ENCODE peak calls at places on chromosomes 11 and 22, in four cellular contexts. P, Q, M and E are unnamed samples.

GRCh38 chr22:29914165-29914564 is 31.2 kb downstream of the MTMR3 start:
- DNase-seq in P (no peak), Q (peak; percentile 83), M (no peak), E (no peak)

GRCh38 chr22:33274214-33274828 is 216.1 kb upstream of the SYN3 start:
- DNase-seq in P (no peak), Q (no peak), M (peak; percentile 71), E (peak; percentile 83)

GRCh38 chr11:126990716-126991480 is 9.7 kb downstream of the KIRREL3 start:
- DNase-seq in P (no peak), Q (peak; percentile 40), M (no peak), E (no peak)

GRCh38 chr11:123505546-123506299 is 75.7 kb downstream of the GRAMD1B start:
- DNase-seq in P (no peak), Q (no peak), M (peak; percentile 79), E (peak; percentile 64)

GRCh38 chr11:46524201-46524600 is 69.6 kb downstream of the AMBRA1 start:
- DNase-seq in P (no peak), Q (no peak), M (no peak), E (no peak)

GRCh38 chr11:107743161-107743560 is 31.3 kb upstream of the SLN start:
- DNase-seq in P (no peak), Q (no peak), M (no peak), E (no peak)

GRCh38 chr22:41288245-41288946 is 2.4 kb upstream of the RANGAP1 start:
- DNase-seq in P (no peak), Q (peak; percentile 88), M (peak; percentile 58), E (no peak)

GRCh38 chr22:29199702-29200400 is 5.8 kb upstream of the EMID1 start:
- DNase-seq in P (no peak), Q (no peak), M (no peak), E (no peak)

GRCh38 chr11:124586247-124586860 is 16.6 kb downstream of the OR8A1 start:
- DNase-seq in P (peak; percentile 48), Q (peak; percentile 66), M (peak; percentile 46), E (peak; percentile 66)

GRCh38 chr11:31655483-31655882 is 145.9 kb downstream of the ELP4 start:
- DNase-seq in P (no peak), Q (peak; percentile 85), M (no peak), E (no peak)

GRCh38 chr11:112523477-112523876 is 262.8 kb upstream of the PLET1 start:
- DNase-seq in P (peak; percentile 65), Q (no peak), M (no peak), E (no peak)

GRCh38 chr11:96293583-96293982 is 49.4 kb downstream of the MAML2 start:
- DNase-seq in P (no peak), Q (no peak), M (no peak), E (no peak)

GRCh38 chr22:24969588-24970301 is 17.2 kb downstream of the KIAA1671 start:
- DNase-seq in P (no peak), Q (no peak), M (no peak), E (no peak)

GRCh38 chr22:19543970-19544708 is 19.9 kb upstream of the CLDN5 start:
- DNase-seq in P (no peak), Q (no peak), M (no peak), E (no peak)

GRCh38 chr22:35464399-35464798 is 64.5 kb downstream of the MCM5 start:
- DNase-seq in P (no peak), Q (no peak), M (no peak), E (no peak)

GRCh38 chr11:115715371-115715770 is 211.2 kb upstream of the CADM1 start:
- DNase-seq in P (no peak), Q (no peak), M (no peak), E (no peak)

GRCh38 chr11:115716577-115717214 is 212.5 kb upstream of the CADM1 start:
- DNase-seq in P (no peak), Q (no peak), M (no peak), E (no peak)

GRCh38 chr11:115718945-115719344 is 214.7 kb upstream of the CADM1 start:
- DNase-seq in P (no peak), Q (no peak), M (no peak), E (no peak)

GRCh38 chr11:115717215-115717584 is 213.0 kb upstream of the CADM1 start:
- DNase-seq in P (no peak), Q (peak; percentile 46), M (no peak), E (no peak)

DNA sequence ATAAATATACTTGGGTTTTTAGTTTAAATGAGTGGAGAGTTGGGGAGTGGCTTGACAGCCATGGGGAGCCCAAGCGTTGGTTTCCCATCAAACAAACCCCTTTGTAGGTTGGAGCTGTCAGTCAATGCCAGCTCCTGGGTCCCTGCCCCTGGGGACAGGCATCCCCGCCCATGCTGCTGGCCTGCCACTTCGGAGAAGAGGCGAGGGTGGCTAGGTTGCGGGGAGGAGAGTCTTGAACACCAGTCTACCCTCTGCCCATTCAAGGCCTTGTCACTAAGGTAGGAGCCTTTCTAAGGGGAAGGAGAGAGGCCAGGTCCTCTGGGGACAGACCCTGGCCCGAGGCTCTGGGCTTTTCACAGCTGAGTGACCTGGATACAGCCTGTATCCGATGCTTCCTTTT is 211.9 kb upstream of the CADM1 start:
- DNase-seq in P (no peak), Q (no peak), M (no peak), E (no peak)
- H3K14ac ChIP-seq in P (no peak overlapping the region), Q (no peak overlapping the region), M (no peak overlapping the region), E (no peak overlapping the region)

GRCh38 chr11:94141511-94142307 is 13.1 kb downstream of the PANX1 start:
- DNase-seq in P (no peak), Q (no peak), M (no peak), E (no peak)

GRCh38 chr11:94140154-94140655 is 11.6 kb downstream of the PANX1 start:
- DNase-seq in P (no peak), Q (no peak), M (no peak), E (no peak)

GRCh38 chr11:94142308-94143277 is 14.0 kb downstream of the PANX1 start:
- DNase-seq in P (no peak), Q (no peak), M (no peak), E (no peak)

GRCh38 chr11:94134651-94135512 is 6.2 kb downstream of the PANX1 start:
- DNase-seq in P (no peak), Q (peak; percentile 96), M (no peak), E (no peak)

GRCh38 chr11:94139421-94139820 is 10.8 kb downstream of the PANX1 start:
- DNase-seq in P (peak; percentile 56), Q (no peak), M (peak; percentile 53), E (no peak)
- H3K14ac ChIP-seq in P (no peak overlapping the region), Q (peak overlapping the region; percentile 27), M (no peak overlapping the region), E (no peak overlapping the region)

DNA sequence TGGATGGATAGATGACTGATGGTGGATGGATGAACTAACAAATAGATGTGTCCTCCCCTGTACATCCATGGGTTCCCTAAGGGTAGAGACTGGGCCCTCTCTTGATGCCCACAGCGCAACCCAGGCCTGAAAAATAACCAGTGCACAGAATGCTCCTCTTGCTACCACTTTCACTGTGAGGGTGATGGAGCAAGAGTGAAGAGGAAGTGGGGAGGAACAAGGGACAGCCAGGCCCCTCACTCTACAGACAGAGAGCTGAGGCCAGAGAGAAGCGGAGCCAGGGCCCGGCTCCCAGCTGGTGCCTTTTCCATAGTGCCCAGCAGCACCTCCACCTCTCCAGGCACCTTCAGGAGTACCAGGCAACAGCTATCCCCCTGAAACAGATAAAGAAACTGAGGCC is 67.7 kb downstream of the THAP12 start:
- DNase-seq in P (no peak), Q (no peak), M (no peak), E (no peak)
- H3K14ac ChIP-seq in P (no peak overlapping the region), Q (no peak overlapping the region), M (no peak overlapping the region), E (no peak overlapping the region)

GRCh38 chr11:72475359-72475758 is 41.0 kb upstream of the CLPB start:
- DNase-seq in P (no peak), Q (no peak), M (no peak), E (no peak)

GRCh38 chr11:72470386-72470785 is 36.1 kb upstream of the CLPB start:
- DNase-seq in P (no peak), Q (no peak), M (no peak), E (no peak)

GRCh38 chr11:72466410-72466809 is 32.1 kb upstream of the CLPB start:
- DNase-seq in P (no peak), Q (no peak), M (no peak), E (no peak)

DNA sequence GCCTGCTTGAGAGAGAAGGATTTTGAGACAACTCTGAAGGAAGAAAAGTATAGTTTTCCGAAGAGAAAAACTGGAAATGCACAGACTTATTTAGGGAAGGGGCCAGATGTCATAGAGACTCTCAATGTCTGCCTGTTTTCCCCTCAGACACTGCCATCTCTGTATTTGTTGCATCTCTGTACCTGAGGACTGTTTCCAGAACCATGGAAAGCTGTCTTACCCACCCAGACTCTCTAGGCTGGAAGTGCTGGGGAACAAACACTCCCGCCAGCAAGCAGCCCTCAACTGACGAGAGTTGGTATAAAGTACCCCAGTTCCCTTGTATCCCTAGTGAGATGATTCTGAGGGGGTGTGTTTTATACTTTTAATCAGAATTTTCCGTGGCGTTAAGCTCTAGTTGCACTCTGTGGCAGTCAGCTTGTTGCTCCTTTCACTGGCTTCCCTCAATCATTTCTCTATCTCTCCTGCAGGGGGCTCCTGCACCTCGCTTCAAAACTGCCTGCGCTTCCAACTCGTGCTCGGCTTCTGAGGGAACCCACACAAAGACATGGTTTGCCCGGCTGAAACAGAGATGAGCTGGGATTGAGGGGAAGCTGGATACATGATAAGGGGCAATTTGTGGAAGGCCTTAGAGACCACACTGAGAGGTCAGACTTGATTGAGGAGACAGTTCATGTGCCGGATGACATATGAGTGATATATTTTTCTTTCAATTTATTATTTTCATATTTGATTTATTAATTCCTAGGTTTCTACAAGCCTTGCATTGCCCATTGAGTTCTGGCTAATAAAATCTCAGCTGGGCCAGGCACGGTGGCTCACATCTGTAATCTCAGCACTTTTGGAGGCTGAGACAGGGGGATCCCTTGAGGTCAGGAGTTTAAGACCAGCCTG is 36.9 kb upstream of the CLPB start:
- DNase-seq in P (peak; percentile 70), Q (peak; percentile 62), M (peak; percentile 85), E (peak; percentile 44)
- H3K14ac ChIP-seq in P (no peak overlapping the region), Q (no peak overlapping the region), M (no peak overlapping the region), E (no peak overlapping the region)

GRCh38 chr11:3156282-3156660 is 8.8 kb downstream of the OSBPL5 start:
- DNase-seq in P (no peak), Q (no peak), M (no peak), E (no peak)
- H3K14ac ChIP-seq in P (no peak overlapping the region), Q (peak overlapping the region; percentile 10), M (no peak overlapping the region), E (no peak overlapping the region)